ENCODE peak calls at places on chromosomes 2 and 18, in four cellular contexts. L, S, I and Z are unnamed samples. For H3K27me3, the result is how much of the 10 kb centered on the place peaks cover.

GRCh38 chr2:189466656-189467055 is 25.4 kb downstream of the WDR75 start:
- DNase-seq in L (no peak), S (peak), I (no peak), Z (no peak)

GRCh38 chr2:118846667-118847446 is 591 bp downstream of the EN1 start:
- DNase-seq in L (peak), S (no peak), I (no peak), Z (no peak)

GRCh38 chr2:235826791-235827190 is 332.9 kb downstream of the AGAP1 start:
- DNase-seq in L (no peak), S (no peak), I (no peak), Z (no peak)

GRCh38 chr2:95316466-95317122 is 19.4 kb downstream of the KCNIP3 start:
- DNase-seq in L (no peak), S (peak), I (no peak), Z (peak)

GRCh38 chr2:113795405-113795920 is 39.0 kb upstream of the SLC35F5 start:
- DNase-seq in L (no peak), S (no peak), I (no peak), Z (no peak)

GRCh38 chr18:55440988-55441387 is 147.0 kb downstream of the TCF4 start:
- DNase-seq in L (no peak), S (no peak), I (no peak), Z (no peak)

GRCh38 chr2:40043191-40043590 is 264.1 kb upstream of the THUMPD2 start:
- DNase-seq in L (no peak), S (peak), I (no peak), Z (no peak)

GRCh38 chr18:7512326-7512725 is 54.8 kb upstream of the PTPRM start:
- DNase-seq in L (no peak), S (peak), I (peak), Z (no peak)

GRCh38 chr18:77102246-77103040 is 30.1 kb downstream of the MBP start:
- DNase-seq in L (no peak), S (peak), I (no peak), Z (peak)

GRCh38 chr2:23607925-23608324 is 222.9 kb downstream of the KLHL29 start:
- DNase-seq in L (no peak), S (no peak), I (no peak), Z (no peak)

GRCh38 chr2:233385489-233386044 is 31.3 kb downstream of the DGKD start:
- DNase-seq in L (peak), S (no peak), I (no peak), Z (no peak)

GRCh38 chr2:233430651-233431050 is 76.4 kb downstream of the DGKD start:
- DNase-seq in L (no peak), S (no peak), I (no peak), Z (no peak)

GRCh38 chr18:23798249-23798648 is 109.0 kb downstream of the LAMA3 start:
- DNase-seq in L (no peak), S (no peak), I (no peak), Z (no peak)

GRCh38 chr2:74690571-74690970 is 36.5 kb downstream of the SEMA4F start:
- DNase-seq in L (no peak), S (peak), I (peak), Z (peak)

GRCh38 chr2:18123577-18123976 is 245.1 kb downstream of the KCNS3 start:
- DNase-seq in L (no peak), S (no peak), I (no peak), Z (no peak)

DNA sequence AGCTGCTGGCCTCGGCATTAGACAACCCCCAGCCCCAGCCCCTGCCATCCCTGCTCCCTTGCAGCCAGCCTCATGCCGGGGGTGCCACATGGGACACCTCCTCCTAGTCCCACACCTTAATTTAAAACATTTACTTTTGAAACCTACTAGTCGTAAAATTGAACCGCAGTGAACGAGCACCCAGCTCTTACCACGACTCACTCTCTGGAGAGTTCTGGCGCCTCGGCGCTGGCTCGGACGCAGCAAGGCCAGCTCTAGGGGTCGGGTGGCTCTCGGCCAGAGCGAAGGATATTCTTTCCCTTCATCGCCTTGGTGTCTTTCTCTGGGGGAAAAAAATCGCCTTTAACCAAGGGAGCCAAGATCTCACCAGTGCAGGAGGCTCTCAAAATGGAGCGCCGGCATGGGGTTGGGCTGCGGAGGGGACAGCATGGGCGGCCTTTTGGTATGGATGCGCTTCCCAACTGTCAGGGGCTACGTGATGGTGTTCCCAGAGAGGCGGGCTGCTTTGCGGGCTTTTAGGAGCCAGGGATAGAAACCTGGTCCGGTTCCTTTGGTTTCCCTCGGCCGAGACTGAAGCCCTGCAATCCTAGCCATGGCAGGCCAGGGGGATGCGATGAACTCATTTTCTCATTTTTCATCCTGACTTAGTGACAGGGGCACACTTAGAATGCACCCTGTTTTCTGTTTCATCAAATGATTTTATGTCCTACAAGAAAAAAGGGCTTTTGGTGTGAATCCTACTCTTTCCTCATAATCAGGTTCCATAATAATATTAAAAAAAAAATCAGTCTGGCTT is 2.0 kb downstream of the HPCAL1 start:
- DNase-seq in L (no peak), S (no peak), I (no peak), Z (no peak)
- H3K4me3 ChIP-seq in L (peak), S (peak), I (peak), Z (peak)

DNA sequence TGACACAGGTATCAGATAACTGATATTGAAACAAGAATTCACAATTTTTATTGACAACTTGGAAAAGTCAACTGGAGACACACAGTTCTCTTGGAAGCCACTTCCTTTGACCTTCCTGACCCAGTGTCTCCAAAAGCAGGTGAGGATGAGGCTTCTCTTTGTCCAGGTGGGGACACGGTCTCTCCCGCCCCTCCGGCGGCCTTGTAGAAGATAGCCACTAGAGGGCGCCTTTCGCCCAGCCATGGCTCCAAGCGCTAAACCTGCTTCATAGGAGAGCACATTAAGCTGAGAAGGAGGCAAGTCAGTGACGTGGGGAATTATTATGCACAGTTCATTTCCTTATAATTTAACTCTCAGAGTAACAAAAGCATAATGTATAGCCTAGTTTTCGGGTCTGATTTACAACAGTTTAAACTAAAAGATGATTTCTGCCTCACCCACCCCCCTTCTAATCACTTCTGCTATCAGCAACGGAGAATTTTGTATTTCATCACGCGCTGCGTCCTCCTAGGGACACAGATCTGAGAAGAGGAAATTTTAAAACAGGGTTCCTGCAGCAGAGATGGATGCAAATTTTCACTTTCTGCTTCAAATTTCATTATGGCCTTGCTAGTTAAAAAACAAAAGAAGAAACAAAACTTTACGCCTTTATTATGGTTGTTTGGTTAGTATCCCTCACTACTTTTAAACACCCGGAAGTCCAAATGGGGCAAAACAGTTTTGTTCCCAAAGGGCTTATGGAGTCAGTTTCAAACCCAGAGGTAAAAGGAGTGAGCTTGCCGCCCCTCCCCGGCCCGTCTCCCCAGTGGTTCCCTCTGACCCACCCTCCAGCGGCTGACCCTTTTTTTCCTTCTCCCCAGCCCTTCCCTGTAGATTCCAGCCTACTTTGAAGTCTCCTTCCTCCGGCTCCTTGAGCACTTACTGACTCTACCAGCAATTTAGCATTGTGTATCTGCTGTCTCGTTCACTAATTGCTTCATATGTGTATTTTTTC is 208.9 kb downstream of the ICOS start:
- DNase-seq in L (peak), S (peak), I (peak), Z (no peak)
- TF ChIP-seq CTCF in L (peak), S (peak), I (peak), Z (peak)

DNA sequence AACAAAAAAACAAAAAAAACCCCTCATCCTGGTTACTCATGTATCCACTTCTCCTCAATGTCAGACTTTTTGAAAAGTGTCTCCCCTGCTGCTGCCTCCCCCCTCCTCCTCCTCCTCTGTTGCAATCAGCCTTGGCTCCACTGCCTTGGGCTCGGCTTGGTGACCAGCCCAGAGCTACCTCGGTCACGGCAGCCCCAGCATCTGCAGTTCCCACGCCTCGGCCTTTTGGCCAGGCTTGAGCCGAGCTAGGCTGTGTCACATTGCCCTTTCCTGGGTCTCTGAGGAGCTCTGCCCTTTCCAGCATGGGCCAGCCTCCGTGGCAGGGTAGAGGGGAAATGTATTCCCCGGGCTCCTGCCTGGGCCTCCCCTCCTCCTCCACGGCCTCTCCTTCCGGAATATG is 22.7 kb upstream of the INHBB start:
- DNase-seq in L (peak), S (peak), I (peak), Z (no peak)
- H3K27me3 ChIP-seq in L (under half), S (under half), I (under half), Z (under half)

DNA sequence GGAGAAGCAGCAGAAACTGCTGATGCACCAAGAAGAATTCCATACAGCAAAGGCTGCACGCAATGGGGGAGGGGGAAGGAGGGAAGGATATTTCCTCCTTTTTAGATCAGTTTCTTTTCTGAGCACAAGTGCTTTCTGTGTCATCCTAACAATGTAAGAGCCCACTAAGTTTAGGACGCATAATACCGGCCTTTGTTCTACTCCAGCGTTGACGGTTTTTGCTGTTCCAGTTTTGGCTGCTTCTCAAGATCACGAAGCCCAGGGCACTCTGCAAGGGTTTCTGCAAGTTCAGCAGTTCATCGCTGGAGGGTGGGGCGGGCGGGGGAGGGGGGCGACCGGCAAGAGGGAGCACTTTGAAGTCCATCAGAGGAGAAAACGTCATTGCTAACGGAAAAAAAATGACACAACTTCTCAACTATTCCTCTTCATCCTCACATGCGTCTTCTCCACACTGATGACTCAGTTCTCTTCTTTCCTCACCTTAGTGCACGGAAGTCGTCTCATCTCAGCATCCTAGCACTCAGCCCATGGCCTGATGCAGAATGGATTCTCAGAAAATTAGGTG is 8.7 kb downstream of the FAM178B start:
- DNase-seq in L (no peak), S (peak), I (no peak), Z (peak)
- H3K4me3 ChIP-seq in L (no peak), S (no peak), I (no peak), Z (no peak)

GRCh38 chr2:55033076-55033742 is 17.0 kb downstream of the RTN4 start:
- DNase-seq in L (no peak), S (no peak), I (peak), Z (no peak)

GRCh38 chr2:55030766-55031165 is 19.5 kb downstream of the RTN4 start:
- DNase-seq in L (no peak), S (no peak), I (no peak), Z (no peak)

GRCh38 chr2:55033921-55034320 is 16.3 kb downstream of the RTN4 start:
- DNase-seq in L (no peak), S (no peak), I (no peak), Z (no peak)

GRCh38 chr2:55029098-55029497 is 21.2 kb downstream of the RTN4 start:
- DNase-seq in L (no peak), S (no peak), I (no peak), Z (no peak)

GRCh38 chr2:55031505-55031904 is 18.7 kb downstream of the RTN4 start:
- DNase-seq in L (no peak), S (no peak), I (no peak), Z (no peak)
- TF ChIP-seq CTCF in L (no peak), S (no peak), I (no peak), Z (no peak)

DNA sequence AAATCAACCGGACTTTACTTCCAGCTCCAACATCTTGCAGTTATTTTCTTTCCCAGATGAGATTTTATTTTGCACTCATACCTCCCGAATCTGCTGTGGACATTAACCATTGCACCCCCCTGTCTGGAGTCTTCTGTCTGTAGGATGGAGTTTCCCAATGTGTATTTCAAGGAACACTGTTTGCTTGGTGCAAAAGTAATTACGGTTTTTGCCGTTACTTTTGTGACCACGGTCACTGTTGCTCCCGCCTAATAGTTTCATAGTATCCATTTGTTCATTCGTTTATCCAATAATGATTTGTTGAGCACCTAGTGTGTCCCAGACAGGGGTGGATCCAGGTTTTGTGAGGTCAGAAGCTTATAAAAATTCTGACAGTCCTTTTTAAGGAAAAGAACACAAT is 90.3 kb upstream of the BCL11A start:
- DNase-seq in L (no peak), S (no peak), I (no peak), Z (no peak)
- H3K27me3 ChIP-seq in L (under half), S (under half), I (under half), Z (under half)